ENCODE peak calls at places on chromosome 22, in ten cellular contexts. One of them, this sample, is unnamed.

GRCh38 chr22:20805972-20806471 is 32.1 kb downstream of the SERPIND1 start:
- DNase-seq in upper lobe of right lung: no peak
- DNase-seq in OCI-LY7: no peak
- DNase-seq in kidney: no peak
- DNase-seq in BJ: no peak
- DNase-seq in CD8-positive, alpha-beta T cell: no peak
- DNase-seq in tibial artery: no peak
- DNase-seq in ovary: no peak
- DNase-seq in prostate gland: no peak
- DNase-seq in NB4: no peak
- DNase-seq in this sample: peak

GRCh38 chr22:29872145-29872893 is 10.7 kb upstream of the MTMR3 start:
- DNase-seq in tibial artery: no peak
- DNase-seq in CD8-positive, alpha-beta T cell: no peak
- DNase-seq in ovary: no peak
- DNase-seq in BJ: no peak
- DNase-seq in upper lobe of right lung: no peak
- DNase-seq in prostate gland: no peak
- DNase-seq in OCI-LY7: no peak
- DNase-seq in NB4: peak
- DNase-seq in kidney: no peak
- DNase-seq in this sample: no peak

GRCh38 chr22:50146440-50147228 is 23.9 kb upstream of the PANX2 start:
- DNase-seq in upper lobe of right lung: peak
- DNase-seq in NB4: peak
- DNase-seq in OCI-LY7: no peak
- DNase-seq in CD8-positive, alpha-beta T cell: no peak
- DNase-seq in prostate gland: no peak
- DNase-seq in ovary: peak
- DNase-seq in kidney: peak
- DNase-seq in BJ: no peak
- DNase-seq in tibial artery: peak
- DNase-seq in this sample: peak

GRCh38 chr22:45444168-45444567 is 30.7 kb downstream of the RIBC2 start:
- DNase-seq in CD8-positive, alpha-beta T cell: no peak
- DNase-seq in BJ: no peak
- DNase-seq in tibial artery: no peak
- DNase-seq in prostate gland: no peak
- DNase-seq in OCI-LY7: no peak
- DNase-seq in kidney: no peak
- DNase-seq in NB4: no peak
- DNase-seq in ovary: no peak
- DNase-seq in upper lobe of right lung: no peak
- DNase-seq in this sample: peak

GRCh38 chr22:38315801-38316339 is 1.4 kb downstream of the CSNK1E start:
- DNase-seq in CD8-positive, alpha-beta T cell: peak
- DNase-seq in upper lobe of right lung: no peak
- DNase-seq in kidney: no peak
- DNase-seq in NB4: peak
- DNase-seq in BJ: no peak
- DNase-seq in OCI-LY7: peak
- DNase-seq in prostate gland: no peak
- DNase-seq in tibial artery: no peak
- DNase-seq in ovary: no peak
- DNase-seq in this sample: peak

GRCh38 chr22:47678048-47678447 is 915.6 kb downstream of the TBC1D22A start:
- DNase-seq in tibial artery: no peak
- DNase-seq in BJ: no peak
- DNase-seq in CD8-positive, alpha-beta T cell: no peak
- DNase-seq in upper lobe of right lung: no peak
- DNase-seq in OCI-LY7: no peak
- DNase-seq in ovary: no peak
- DNase-seq in prostate gland: no peak
- DNase-seq in kidney: no peak
- DNase-seq in NB4: no peak
- DNase-seq in this sample: no peak

GRCh38 chr22:39367040-39367439 is 17.2 kb downstream of the SYNGR1 start:
- DNase-seq in prostate gland: no peak
- DNase-seq in NB4: peak
- DNase-seq in BJ: no peak
- DNase-seq in OCI-LY7: no peak
- DNase-seq in upper lobe of right lung: no peak
- DNase-seq in CD8-positive, alpha-beta T cell: no peak
- DNase-seq in kidney: no peak
- DNase-seq in tibial artery: no peak
- DNase-seq in ovary: no peak
- DNase-seq in this sample: no peak

GRCh38 chr22:45503071-45503815 is 560 bp downstream of the FBLN1 start:
- DNase-seq in prostate gland: no peak
- DNase-seq in NB4: no peak
- DNase-seq in tibial artery: no peak
- DNase-seq in BJ: no peak
- DNase-seq in kidney: peak
- DNase-seq in ovary: no peak
- DNase-seq in upper lobe of right lung: no peak
- DNase-seq in CD8-positive, alpha-beta T cell: no peak
- DNase-seq in OCI-LY7: no peak
- DNase-seq in this sample: no peak

GRCh38 chr22:35812600-35812999 is 94.9 kb downstream of the APOL5 start:
- DNase-seq in CD8-positive, alpha-beta T cell: no peak
- DNase-seq in ovary: no peak
- DNase-seq in prostate gland: no peak
- DNase-seq in tibial artery: no peak
- DNase-seq in BJ: no peak
- DNase-seq in NB4: no peak
- DNase-seq in upper lobe of right lung: no peak
- DNase-seq in OCI-LY7: no peak
- DNase-seq in kidney: no peak
- DNase-seq in this sample: no peak

GRCh38 chr22:45848904-45849303 is 128.1 kb downstream of the WNT7B start:
- DNase-seq in tibial artery: no peak
- DNase-seq in BJ: no peak
- DNase-seq in kidney: no peak
- DNase-seq in CD8-positive, alpha-beta T cell: no peak
- DNase-seq in ovary: no peak
- DNase-seq in prostate gland: no peak
- DNase-seq in upper lobe of right lung: no peak
- DNase-seq in OCI-LY7: no peak
- DNase-seq in NB4: no peak
- DNase-seq in this sample: no peak

GRCh38 chr22:39181778-39182177 is 29.3 kb upstream of the CBX7 start:
- DNase-seq in ovary: no peak
- DNase-seq in NB4: no peak
- DNase-seq in prostate gland: no peak
- DNase-seq in OCI-LY7: no peak
- DNase-seq in tibial artery: no peak
- DNase-seq in BJ: no peak
- DNase-seq in CD8-positive, alpha-beta T cell: no peak
- DNase-seq in kidney: no peak
- DNase-seq in upper lobe of right lung: no peak
- DNase-seq in this sample: no peak

GRCh38 chr22:37126882-37127281 is 17.4 kb upstream of the TMPRSS6 start:
- DNase-seq in BJ: no peak
- DNase-seq in upper lobe of right lung: no peak
- DNase-seq in CD8-positive, alpha-beta T cell: peak
- DNase-seq in OCI-LY7: peak
- DNase-seq in kidney: no peak
- DNase-seq in prostate gland: no peak
- DNase-seq in NB4: peak
- DNase-seq in tibial artery: no peak
- DNase-seq in ovary: no peak
- DNase-seq in this sample: no peak

GRCh38 chr22:30636226-30637077 is 871 bp downstream of the SLC35E4 start:
- DNase-seq in NB4: no peak
- DNase-seq in ovary: peak
- DNase-seq in CD8-positive, alpha-beta T cell: peak
- DNase-seq in kidney: peak
- DNase-seq in upper lobe of right lung: no peak
- DNase-seq in tibial artery: no peak
- DNase-seq in BJ: no peak
- DNase-seq in OCI-LY7: peak
- DNase-seq in prostate gland: peak
- DNase-seq in this sample: peak

GRCh38 chr22:20105456-20106204 is 10.3 kb upstream of the RANBP1 start:
- DNase-seq in kidney: peak
- DNase-seq in CD8-positive, alpha-beta T cell: no peak
- DNase-seq in NB4: no peak
- DNase-seq in ovary: no peak
- DNase-seq in prostate gland: no peak
- DNase-seq in tibial artery: no peak
- DNase-seq in upper lobe of right lung: no peak
- DNase-seq in BJ: no peak
- DNase-seq in OCI-LY7: no peak
- DNase-seq in this sample: no peak

GRCh38 chr22:22713416-22713815 is 69.0 kb downstream of the GGTLC2 start:
- DNase-seq in kidney: no peak
- DNase-seq in tibial artery: no peak
- DNase-seq in upper lobe of right lung: no peak
- DNase-seq in NB4: no peak
- DNase-seq in ovary: no peak
- DNase-seq in CD8-positive, alpha-beta T cell: no peak
- DNase-seq in prostate gland: no peak
- DNase-seq in BJ: no peak
- DNase-seq in OCI-LY7: no peak
- DNase-seq in this sample: no peak

GRCh38 chr22:40727607-40728325 is 48.5 kb downstream of the MCHR1 start:
- DNase-seq in upper lobe of right lung: no peak
- DNase-seq in tibial artery: no peak
- DNase-seq in CD8-positive, alpha-beta T cell: no peak
- DNase-seq in kidney: no peak
- DNase-seq in NB4: no peak
- DNase-seq in ovary: no peak
- DNase-seq in BJ: no peak
- DNase-seq in prostate gland: no peak
- DNase-seq in OCI-LY7: no peak
- DNase-seq in this sample: no peak

GRCh38 chr22:40719599-40719998 is 40.3 kb downstream of the MCHR1 start:
- DNase-seq in CD8-positive, alpha-beta T cell: no peak
- DNase-seq in kidney: no peak
- DNase-seq in tibial artery: no peak
- DNase-seq in OCI-LY7: no peak
- DNase-seq in BJ: no peak
- DNase-seq in ovary: no peak
- DNase-seq in prostate gland: no peak
- DNase-seq in upper lobe of right lung: no peak
- DNase-seq in NB4: no peak
- DNase-seq in this sample: no peak

GRCh38 chr22:40721266-40721665 is 42.0 kb downstream of the MCHR1 start:
- DNase-seq in upper lobe of right lung: no peak
- DNase-seq in tibial artery: no peak
- DNase-seq in BJ: no peak
- DNase-seq in OCI-LY7: no peak
- DNase-seq in CD8-positive, alpha-beta T cell: no peak
- DNase-seq in NB4: peak
- DNase-seq in prostate gland: no peak
- DNase-seq in ovary: no peak
- DNase-seq in kidney: no peak
- DNase-seq in this sample: peak

GRCh38 chr22:40720538-40721256 is 41.4 kb downstream of the MCHR1 start:
- DNase-seq in kidney: no peak
- DNase-seq in CD8-positive, alpha-beta T cell: no peak
- DNase-seq in BJ: no peak
- DNase-seq in OCI-LY7: no peak
- DNase-seq in NB4: no peak
- DNase-seq in upper lobe of right lung: no peak
- DNase-seq in ovary: no peak
- DNase-seq in tibial artery: no peak
- DNase-seq in prostate gland: no peak
- DNase-seq in this sample: peak

DNA sequence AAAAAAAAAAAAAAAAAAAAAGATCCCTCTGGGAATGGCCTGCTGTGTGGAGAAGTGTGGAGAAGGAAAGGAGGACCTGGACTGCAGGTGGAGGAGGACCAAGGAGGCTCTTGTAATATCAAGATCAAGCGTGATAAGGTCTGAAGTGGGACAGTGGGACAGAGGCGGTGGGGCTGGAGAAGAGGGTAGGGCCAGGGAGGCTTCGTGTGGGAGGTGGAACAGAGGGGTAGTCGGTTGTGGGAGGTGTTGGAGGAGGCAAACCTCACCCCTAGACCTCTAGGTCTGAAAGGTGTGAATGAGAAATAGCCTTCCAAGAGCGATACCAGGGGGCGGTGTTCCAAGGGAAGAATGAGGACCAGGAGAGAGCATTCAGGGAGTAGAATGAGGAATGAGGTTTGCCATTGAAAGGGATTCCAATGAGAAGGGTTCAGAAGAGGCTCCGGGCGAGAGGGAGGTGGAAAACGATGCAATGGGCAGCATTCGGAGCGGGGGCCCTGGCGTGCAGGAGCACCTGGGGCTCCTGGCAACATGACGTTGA is 44.2 kb downstream of the MCHR1 start:
- DNase-seq in ovary: no peak
- DNase-seq in upper lobe of right lung: no peak
- DNase-seq in tibial artery: no peak
- DNase-seq in NB4: no peak
- DNase-seq in OCI-LY7: no peak
- DNase-seq in kidney: peak
- DNase-seq in CD8-positive, alpha-beta T cell: no peak
- DNase-seq in BJ: no peak
- DNase-seq in prostate gland: no peak
- DNase-seq in this sample: no peak
- TF ChIP-seq CTCF in ovary: no peak
- TF ChIP-seq CTCF in upper lobe of right lung: no peak
- TF ChIP-seq CTCF in tibial artery: no peak
- TF ChIP-seq CTCF in NB4: no peak
- TF ChIP-seq CTCF in OCI-LY7: no peak
- TF ChIP-seq CTCF in kidney: no peak
- TF ChIP-seq CTCF in CD8-positive, alpha-beta T cell: no peak
- TF ChIP-seq CTCF in BJ: no peak
- TF ChIP-seq CTCF in prostate gland: no peak
- TF ChIP-seq CTCF in this sample: no peak

GRCh38 chr22:32175751-32176644 is 16.9 kb upstream of the C22orf42 start:
- DNase-seq in ovary: no peak
- DNase-seq in CD8-positive, alpha-beta T cell: no peak
- DNase-seq in tibial artery: no peak
- DNase-seq in upper lobe of right lung: no peak
- DNase-seq in OCI-LY7: no peak
- DNase-seq in kidney: no peak
- DNase-seq in NB4: no peak
- DNase-seq in prostate gland: no peak
- DNase-seq in BJ: no peak
- DNase-seq in this sample: no peak
- H3K4me3 ChIP-seq in ovary: no peak
- H3K4me3 ChIP-seq in CD8-positive, alpha-beta T cell: no peak
- H3K4me3 ChIP-seq in tibial artery: no peak
- H3K4me3 ChIP-seq in upper lobe of right lung: no peak
- H3K4me3 ChIP-seq in OCI-LY7: no peak
- H3K4me3 ChIP-seq in kidney: no peak
- H3K4me3 ChIP-seq in NB4: no peak
- H3K4me3 ChIP-seq in prostate gland: peak
- H3K4me3 ChIP-seq in BJ: no peak
- H3K4me3 ChIP-seq in this sample: no peak

GRCh38 chr22:24230911-24231656 is 13.8 kb downstream of the GGT5 start:
- DNase-seq in BJ: no peak
- DNase-seq in NB4: peak
- DNase-seq in OCI-LY7: peak
- DNase-seq in prostate gland: no peak
- DNase-seq in ovary: no peak
- DNase-seq in tibial artery: no peak
- DNase-seq in kidney: peak
- DNase-seq in upper lobe of right lung: peak
- DNase-seq in CD8-positive, alpha-beta T cell: peak
- DNase-seq in this sample: no peak
- TF ChIP-seq CTCF in BJ: peak
- TF ChIP-seq CTCF in NB4: peak
- TF ChIP-seq CTCF in OCI-LY7: peak
- TF ChIP-seq CTCF in prostate gland: no peak
- TF ChIP-seq CTCF in ovary: no peak
- TF ChIP-seq CTCF in tibial artery: no peak
- TF ChIP-seq CTCF in kidney: peak
- TF ChIP-seq CTCF in upper lobe of right lung: peak
- TF ChIP-seq CTCF in CD8-positive, alpha-beta T cell: peak
- TF ChIP-seq CTCF in this sample: peak

GRCh38 chr22:17370036-17370765 is 941 bp downstream of the CECR2 start:
- DNase-seq in BJ: no peak
- DNase-seq in OCI-LY7: no peak
- DNase-seq in kidney: peak
- DNase-seq in ovary: no peak
- DNase-seq in upper lobe of right lung: peak
- DNase-seq in prostate gland: no peak
- DNase-seq in tibial artery: no peak
- DNase-seq in NB4: no peak
- DNase-seq in CD8-positive, alpha-beta T cell: no peak
- DNase-seq in this sample: no peak
- H3K4me3 ChIP-seq in BJ: no peak
- H3K4me3 ChIP-seq in OCI-LY7: peak
- H3K4me3 ChIP-seq in kidney: peak
- H3K4me3 ChIP-seq in ovary: peak
- H3K4me3 ChIP-seq in upper lobe of right lung: peak
- H3K4me3 ChIP-seq in prostate gland: peak
- H3K4me3 ChIP-seq in tibial artery: peak
- H3K4me3 ChIP-seq in NB4: no peak
- H3K4me3 ChIP-seq in CD8-positive, alpha-beta T cell: peak
- H3K4me3 ChIP-seq in this sample: no peak

This sample was measured in fibroblast of the aortic adventitia.